ENCODE peak calls at places on chromosomes 1 and 21, in ten cellular contexts. H is mammary epithelial cell, V is heart right ventricle, W is cardiac muscle cell, Y is A673, T is AG04450, D is heart left ventricle, N is RWPE1, A is HCT116, Q is psoas muscle. F is an unnamed sample.

GRCh38 chr1:41783189-41783639 is 135.5 kb downstream of the HIVEP3 start:
- DNase-seq in N (peak; percentile 92), Y (peak; percentile 91), W (no peak), V (no peak), D (no peak), H (peak; percentile 92), A (peak; percentile 79), T (peak; percentile 51), Q (no peak), F (peak; percentile 54)

GRCh38 chr1:67257173-67257535 is 50.5 kb upstream of the IL12RB2 start:
- DNase-seq in A (no peak), T (no peak), H (no peak), N (no peak), W (no peak), V (no peak), D (no peak), Q (no peak), Y (peak; percentile 5), F (no peak)

GRCh38 chr1:39086386-39087108 is 60.4 kb downstream of the NDUFS5 start:
- DNase-seq in A (no peak), N (no peak), W (no peak), Q (no peak), V (no peak), T (no peak), D (no peak), H (no peak), Y (peak; percentile 54), F (no peak)

GRCh38 chr1:3319874-3320245 is 134.6 kb upstream of the ARHGEF16 start:
- DNase-seq in N (peak; percentile 76), V (no peak), W (peak; percentile 65), Q (no peak), T (no peak), A (peak; percentile 85), H (peak; percentile 3), D (no peak), Y (peak; percentile 67), F (peak; percentile 61)

GRCh38 chr1:42427240-42427639 is 28.6 kb downstream of the ZMYND12 start:
- DNase-seq in Y (no peak), H (no peak), A (no peak), Q (no peak), N (no peak), W (no peak), T (no peak), V (no peak), D (no peak), F (no peak)

GRCh38 chr1:101371259-101371658 is 134.4 kb downstream of the S1PR1 start:
- DNase-seq in W (no peak), H (peak; percentile 78), Y (no peak), A (peak; percentile 27), N (peak; percentile 77), Q (no peak), V (no peak), D (no peak), T (peak; percentile 34), F (no peak)

GRCh38 chr1:59361766-59362165 is 64.9 kb downstream of the FGGY start:
- DNase-seq in Q (no peak), T (no peak), A (no peak), H (no peak), D (peak; percentile 35), N (no peak), W (no peak), Y (no peak), V (peak; percentile 11), F (no peak)

GRCh38 chr1:180805316-180805715 is 107.4 kb upstream of the KIAA1614 start:
- DNase-seq in V (no peak), N (no peak), W (no peak), T (no peak), H (no peak), Y (no peak), D (no peak), A (no peak), Q (no peak), F (no peak)

GRCh38 chr1:19397217-19397945 is 85.3 kb downstream of the SLC66A1 start:
- DNase-seq in N (no peak), A (no peak), D (no peak), T (no peak), V (no peak), H (no peak), Q (no peak), W (no peak), Y (no peak), F (no peak)

GRCh38 chr1:19396280-19396679 is 84.2 kb downstream of the SLC66A1 start:
- DNase-seq in Q (no peak), W (no peak), D (no peak), N (no peak), H (no peak), A (no peak), T (no peak), Y (no peak), V (no peak), F (no peak)

GRCh38 chr1:19395678-19396192 is 83.6 kb downstream of the SLC66A1 start:
- DNase-seq in H (peak; percentile 89), T (no peak), Y (no peak), W (no peak), V (no peak), N (peak; percentile 74), A (no peak), Q (no peak), D (no peak), F (peak; percentile 33)

GRCh38 chr1:19400189-19400588 is 85.2 kb downstream of the CAPZB start:
- DNase-seq in A (no peak), H (no peak), V (no peak), W (peak; percentile 63), T (no peak), Q (no peak), N (no peak), D (no peak), Y (no peak), F (no peak)

DNA sequence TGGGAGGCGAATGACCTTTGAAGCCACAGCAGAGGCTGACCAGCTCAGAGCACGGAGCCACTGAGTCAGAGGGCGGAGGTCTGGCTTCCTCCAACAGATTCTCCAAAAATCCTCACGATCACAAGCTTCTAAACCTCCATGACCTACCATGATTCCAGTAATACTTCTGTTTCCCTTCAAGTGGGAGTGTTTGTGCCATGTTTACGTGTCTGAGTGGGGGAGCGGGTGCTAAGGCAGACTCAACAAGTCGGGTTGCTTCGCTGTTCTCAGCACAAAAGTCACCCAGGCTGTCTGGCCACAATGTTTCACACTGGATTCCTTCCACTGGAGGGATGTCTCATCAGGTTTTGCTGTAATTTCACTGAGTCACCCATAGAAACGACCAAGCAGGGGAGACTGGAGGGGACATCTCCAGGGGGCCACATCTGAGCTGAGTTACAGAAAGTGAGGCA is 86.2 kb downstream of the SLC66A1 start:
- DNase-seq in V (no peak), Q (no peak), H (peak; percentile 45), D (no peak), N (peak; percentile 48), A (no peak), T (peak; percentile 90), W (no peak), Y (no peak), F (peak; percentile 27)
- TF ChIP-seq CTCF in V (no peak), Q (no peak), H (peak; percentile 30), D (peak; percentile 13), N (no peak), A (no peak), T (peak; percentile 73), W (peak; percentile 59), Y (no peak), F (no peak)

GRCh38 chr1:246772686-246773085 is 48.5 kb downstream of the SCCPDH start:
- DNase-seq in T (no peak), Q (no peak), W (no peak), V (no peak), D (no peak), A (no peak), N (no peak), Y (no peak), H (no peak), F (no peak)
- H3K27ac ChIP-seq in T (no peak overlapping the region), Q (no peak overlapping the region), W (no peak overlapping the region), V (no peak overlapping the region), D (no peak overlapping the region), A (no peak overlapping the region), N (no peak overlapping the region), Y (no peak overlapping the region), H (no peak overlapping the region), F (no peak overlapping the region)

GRCh38 chr21:44760376-44760775 is 41.2 kb downstream of the UBE2G2 start:
- DNase-seq in W (no peak), A (no peak), T (no peak), D (no peak), Y (no peak), Q (no peak), H (no peak), V (no peak), N (no peak), F (no peak)

GRCh38 chr21:44761747-44762208 is 39.8 kb downstream of the UBE2G2 start:
- DNase-seq in V (no peak), N (no peak), H (no peak), D (no peak), A (no peak), T (no peak), Q (no peak), Y (no peak), W (no peak), F (no peak)

GRCh38 chr21:44759628-44760285 is 41.9 kb downstream of the UBE2G2 start:
- DNase-seq in H (no peak), Q (no peak), N (no peak), T (no peak), A (no peak), D (no peak), Y (no peak), W (no peak), V (no peak), F (no peak)

GRCh38 chr21:44762221-44763049 is 39.2 kb downstream of the UBE2G2 start:
- DNase-seq in T (no peak), N (no peak), A (no peak), H (no peak), Q (no peak), Y (no peak), W (no peak), D (no peak), V (no peak), F (no peak)

GRCh38 chr21:44761011-44761729 is 40.5 kb downstream of the UBE2G2 start:
- DNase-seq in D (no peak), W (peak; percentile 30), N (no peak), T (no peak), A (no peak), H (no peak), V (no peak), Y (no peak), Q (no peak), F (peak; percentile 34)
- TF ChIP-seq CTCF in D (no peak), W (peak; percentile 29), N (peak; percentile 30), T (peak; percentile 29), A (peak; percentile 88), H (peak; percentile 55), V (no peak), Y (peak; percentile 45), Q (no peak), F (peak; percentile 55)

DNA sequence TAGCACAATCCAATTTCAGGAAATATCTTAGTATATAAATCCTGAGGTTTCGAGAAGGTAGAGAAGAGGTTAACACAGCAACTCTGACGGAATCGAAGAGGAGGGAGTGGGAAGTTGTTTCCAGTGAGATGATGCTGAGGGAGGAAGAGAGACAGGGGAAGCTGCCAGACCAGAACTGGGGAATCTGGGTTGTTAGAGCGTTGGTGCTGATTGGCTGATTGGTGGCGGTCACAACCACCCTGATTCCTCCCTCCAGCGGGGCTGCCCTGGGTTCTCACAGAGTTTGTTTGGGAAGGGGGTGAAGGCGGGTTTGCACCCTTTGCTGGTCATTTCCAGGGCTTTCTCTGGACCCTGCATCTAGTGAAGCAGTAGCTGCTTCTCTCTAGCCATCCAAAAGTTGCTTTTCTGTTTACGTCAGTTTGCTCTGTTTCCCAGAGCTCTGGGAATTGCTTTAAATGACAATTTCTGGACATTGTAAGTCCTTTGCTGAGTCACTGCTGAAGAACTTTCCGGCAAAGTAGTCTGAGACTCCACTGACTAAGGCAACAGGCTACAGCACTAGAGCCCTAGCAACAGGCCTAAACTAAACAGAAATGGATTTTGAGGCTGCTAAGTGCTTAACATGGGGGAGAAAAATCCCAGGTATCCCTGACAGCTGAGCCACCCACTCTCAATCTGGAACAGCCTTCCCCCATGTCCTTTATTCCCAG is 90.1 kb downstream of the TENT5C start:
- DNase-seq in Y (no peak), V (no peak), T (peak; percentile 81), Q (peak; percentile 32), A (no peak), N (no peak), W (no peak), D (no peak), H (peak; percentile 19), F (no peak)
- H3K27ac ChIP-seq in Y (no peak overlapping the region), V (peak overlapping the region; percentile 26), T (peak overlapping the region; percentile 98), Q (peak overlapping the region; percentile 54), A (no peak overlapping the region), N (no peak overlapping the region), W (no peak overlapping the region), D (peak overlapping the region; percentile 69), H (no peak overlapping the region), F (no peak overlapping the region)